ENCODE peak calls at places on chromosomes 16 and 17, in nine cellular contexts. Z is MM.1S; W is heart left ventricle; J is fibroblast of mammary gland; Y is lower lobe of right lung; O is fibroblast of the aortic adventitia; I is mucosa of gallbladder; R is activated CD4-positive, CD25-positive, alpha-beta regulatory T cell; G is GM10248. M is an unnamed sample.

GRCh38 chr17:8223356-8224063 is 13.1 kb upstream of the AURKB start:
- DNase-seq in Z (peak; percentile 58), W (peak; percentile 74), J (peak; percentile 58), Y (peak; percentile 82), O (no peak), I (peak; percentile 47), R (peak; percentile 15), G (peak; percentile 60), M (peak; percentile 74)

GRCh38 chr17:1709971-1710806 is at the start of gene TLCD2:
- DNase-seq in Z (no peak), W (peak; percentile 81), J (peak; percentile 51), Y (peak; percentile 84), O (peak; percentile 67), I (peak; percentile 57), R (no peak), G (no peak), M (peak; percentile 94)

GRCh38 chr16:53055603-53056527 is 1.1 kb downstream of the CHD9 start:
- DNase-seq in Z (peak; percentile 45), W (peak; percentile 53), J (peak; percentile 78), Y (no peak), O (peak; percentile 84), I (peak; percentile 46), R (no peak), G (no peak), M (peak; percentile 64)

GRCh38 chr17:44827863-44828262 is 2.2 kb downstream of the GJC1 start:
- DNase-seq in Z (no peak), W (no peak), J (no peak), Y (no peak), O (no peak), I (no peak), R (no peak), G (no peak), M (no peak)

GRCh38 chr16:79848739-79849518 is 248.4 kb upstream of the MAF start:
- DNase-seq in Z (no peak), W (no peak), J (no peak), Y (no peak), O (no peak), I (no peak), R (no peak), G (no peak), M (no peak)

GRCh38 chr17:66466421-66466820 is 164.0 kb downstream of the PRKCA start:
- DNase-seq in Z (no peak), W (no peak), J (no peak), Y (no peak), O (no peak), I (no peak), R (no peak), G (no peak), M (no peak)

GRCh38 chr16:47888142-47888541 is 267.7 kb downstream of the ABCC12 start:
- DNase-seq in Z (no peak), W (no peak), J (no peak), Y (no peak), O (peak; percentile 15), I (no peak), R (no peak), G (no peak), M (no peak)

GRCh38 chr16:86346034-86346433 is 164.3 kb upstream of the FOXF1 start:
- DNase-seq in Z (no peak), W (no peak), J (no peak), Y (no peak), O (no peak), I (no peak), R (no peak), G (no peak), M (no peak)

GRCh38 chr17:55056530-55056929 is 88.0 kb downstream of the STXBP4 start:
- DNase-seq in Z (no peak), W (no peak), J (no peak), Y (no peak), O (peak; percentile 10), I (peak; percentile 11), R (no peak), G (no peak), M (no peak)

GRCh38 chr17:57999496-58000017 is 7.5 kb downstream of the SRSF1 start:
- DNase-seq in Z (peak; percentile 67), W (no peak), J (peak; percentile 83), Y (no peak), O (peak; percentile 89), I (no peak), R (no peak), G (peak; percentile 40), M (no peak)

GRCh38 chr17:64275016-64275415 is 12.0 kb upstream of the TEX2 start:
- DNase-seq in Z (no peak), W (no peak), J (no peak), Y (no peak), O (no peak), I (no peak), R (no peak), G (no peak), M (no peak)

GRCh38 chr16:35559911-35560636 is 2100.7 kb downstream of the TP53TG3F start:
- DNase-seq in Z (peak; percentile 18), W (no peak), J (no peak), Y (no peak), O (no peak), I (no peak), R (no peak), G (no peak), M (no peak)

GRCh38 chr16:77599793-77600415 is 122.4 kb upstream of the NUDT7 start:
- DNase-seq in Z (peak; percentile 21), W (no peak), J (peak; percentile 55), Y (no peak), O (peak; percentile 63), I (peak; percentile 22), R (no peak), G (peak; percentile 22), M (peak; percentile 11)

GRCh38 chr17:77645441-77646430 is 312.8 kb upstream of the TNRC6C start:
- DNase-seq in Z (no peak), W (no peak), J (no peak), Y (no peak), O (no peak), I (no peak), R (no peak), G (no peak), M (no peak)

GRCh38 chr17:34998205-34998604 is 17.9 kb downstream of the LIG3 start:
- DNase-seq in Z (peak; percentile 56), W (peak; percentile 65), J (peak; percentile 69), Y (peak; percentile 72), O (peak; percentile 66), I (peak; percentile 70), R (peak; percentile 53), G (peak; percentile 90), M (peak; percentile 80)

GRCh38 chr16:10971560-10971961 is 27.2 kb downstream of the CLEC16A start:
- DNase-seq in Z (peak; percentile 64), W (peak; percentile 48), J (peak; percentile 90), Y (no peak), O (peak; percentile 96), I (peak; percentile 53), R (no peak), G (peak; percentile 48), M (peak; percentile 31)

GRCh38 chr17:82442643-82443464 is 7.7 kb downstream of the CYBC1 start:
- DNase-seq in Z (no peak), W (no peak), J (no peak), Y (no peak), O (no peak), I (no peak), R (no peak), G (no peak), M (no peak)

GRCh38 chr17:5485270-5486205 is at the start of gene DERL2:
- DNase-seq in Z (peak; percentile 11), W (no peak), J (peak; percentile 43), Y (no peak), O (peak; percentile 34), I (no peak), R (no peak), G (no peak), M (no peak)

GRCh38 chr17:34261568-34261967 is 6.5 kb downstream of the CCL2 start:
- DNase-seq in Z (peak; percentile 66), W (no peak), J (no peak), Y (no peak), O (no peak), I (no peak), R (no peak), G (no peak), M (no peak)

GRCh38 chr16:84194470-84195200 is 3.7 kb downstream of the ADAD2 start:
- DNase-seq in Z (peak; percentile 17), W (no peak), J (no peak), Y (no peak), O (no peak), I (no peak), R (peak; percentile 20), G (no peak), M (no peak)

GRCh38 chr16:64152010-64152767 is 969.7 kb downstream of the CDH11 start:
- DNase-seq in Z (no peak), W (no peak), J (peak; percentile 31), Y (no peak), O (no peak), I (no peak), R (no peak), G (no peak), M (no peak)

GRCh38 chr17:12947047-12947446 is 70.8 kb downstream of the ELAC2 start:
- DNase-seq in Z (no peak), W (no peak), J (no peak), Y (no peak), O (no peak), I (no peak), R (no peak), G (no peak), M (no peak)

GRCh38 chr16:49842972-49843371 is 12.9 kb downstream of the ZNF423 start:
- DNase-seq in Z (no peak), W (no peak), J (no peak), Y (no peak), O (no peak), I (no peak), R (no peak), G (no peak), M (no peak)

GRCh38 chr17:33396818-33397217 is 103.7 kb upstream of the ASIC2 start:
- DNase-seq in Z (no peak), W (no peak), J (no peak), Y (no peak), O (no peak), I (no peak), R (no peak), G (no peak), M (no peak)

GRCh38 chr16:4303973-4304372 is 11.9 kb upstream of the GLIS2 start:
- DNase-seq in Z (no peak), W (no peak), J (no peak), Y (no peak), O (no peak), I (no peak), R (no peak), G (no peak), M (no peak)

GRCh38 chr17:6047966-6048365 is 22.2 kb upstream of the WSCD1 start:
- DNase-seq in Z (no peak), W (no peak), J (no peak), Y (no peak), O (no peak), I (no peak), R (no peak), G (no peak), M (no peak)

GRCh38 chr17:73646409-73647305 is 2.4 kb upstream of the SDK2 start:
- DNase-seq in Z (no peak), W (no peak), J (peak; percentile 35), Y (no peak), O (no peak), I (no peak), R (no peak), G (no peak), M (no peak)

GRCh38 chr17:7932949-7933348 is 943 bp downstream of the CNTROB start:
- DNase-seq in Z (no peak), W (no peak), J (peak; percentile 77), Y (peak; percentile 67), O (peak; percentile 43), I (peak; percentile 19), R (no peak), G (peak; percentile 51), M (peak; percentile 57)

GRCh38 chr16:12617401-12617819 is 186.3 kb downstream of the CPPED1 start:
- DNase-seq in Z (no peak), W (no peak), J (no peak), Y (no peak), O (no peak), I (no peak), R (no peak), G (no peak), M (no peak)

GRCh38 chr17:16516594-16517018 is 24.6 kb upstream of the LRRC75A start:
- DNase-seq in Z (no peak), W (peak; percentile 35), J (peak; percentile 76), Y (no peak), O (peak; percentile 64), I (peak; percentile 16), R (no peak), G (no peak), M (no peak)

GRCh38 chr17:17196776-17197175 is 9.4 kb downstream of the PLD6 start:
- DNase-seq in Z (no peak), W (no peak), J (peak; percentile 16), Y (no peak), O (no peak), I (no peak), R (no peak), G (no peak), M (no peak)

M was measured in transverse colon.